ENCODE peak calls at places on chromosomes 16 and 17, in four cellular contexts. G is right lobe of liver, P is fibroblast of mammary gland, Q is activated B cell treated with CpG ODN at 0.5 μM for 24 hours. R is an unnamed sample.

GRCh38 chr17:37701424-37702020 is 43.3 kb downstream of the HNF1B start:
- DNase-seq in P (peak), G (peak), Q (peak), R (no peak)

GRCh38 chr17:40648326-40648968 is 829 bp upstream of the SMARCE1 start:
- DNase-seq in G (no peak), Q (no peak), P (peak), R (no peak)

GRCh38 chr17:68704897-68705296 is 103.7 kb upstream of the FAM20A start:
- DNase-seq in P (peak), G (no peak), Q (no peak), R (no peak)

GRCh38 chr16:24077989-24078388 is 178.1 kb upstream of the CACNG3 start:
- DNase-seq in Q (no peak), G (no peak), P (no peak), R (no peak)

GRCh38 chr17:46009681-46010596 is 10.9 kb downstream of the STH start:
- DNase-seq in Q (no peak), P (peak), G (no peak), R (no peak)

GRCh38 chr16:2979669-2980226 is 498 bp downstream of the PKMYT1 start:
- DNase-seq in G (no peak), P (no peak), Q (no peak), R (no peak)

GRCh38 chr17:17313350-17313991 is 10.3 kb downstream of the NT5M start:
- DNase-seq in G (peak), P (no peak), Q (peak), R (peak)

GRCh38 chr16:89292443-89293078 is 75.1 kb downstream of the ZNF778 start:
- DNase-seq in P (no peak), G (no peak), Q (no peak), R (no peak)

GRCh38 chr17:80474231-80474932 is 2.0 kb downstream of the NPTX1 start:
- DNase-seq in G (no peak), P (peak), Q (no peak), R (no peak)

GRCh38 chr16:56357765-56358322 is 67.5 kb downstream of the AMFR start:
- DNase-seq in G (no peak), Q (peak), P (no peak), R (no peak)

GRCh38 chr17:62950067-62950466 is 16.0 kb upstream of the TANC2 start:
- DNase-seq in Q (no peak), G (no peak), P (peak), R (no peak)

GRCh38 chr16:23509763-23510153 is 536 bp downstream of the GGA2 start:
- DNase-seq in Q (no peak), P (peak), G (no peak), R (peak)

GRCh38 chr16:11560701-11561439 is 25.8 kb downstream of the LITAF start:
- DNase-seq in Q (no peak), G (no peak), P (peak), R (peak)

GRCh38 chr16:4214215-4214621 is 27.7 kb downstream of the SRL start:
- DNase-seq in Q (no peak), G (no peak), P (peak), R (no peak)

GRCh38 chr17:15257316-15257925 is 7.7 kb downstream of the PMP22 start:
- DNase-seq in P (peak), G (peak), Q (peak), R (peak)

GRCh38 chr16:74811911-74812310 is 37.3 kb upstream of the FA2H start:
- DNase-seq in G (no peak), Q (no peak), P (no peak), R (no peak)

GRCh38 chr17:47728214-47728877 is 4.7 kb upstream of the TBX21 start:
- DNase-seq in Q (no peak), P (no peak), G (no peak), R (no peak)

GRCh38 chr17:38701504-38702165 is 3.4 kb upstream of the MLLT6 start:
- DNase-seq in Q (no peak), G (no peak), P (peak), R (peak)

GRCh38 chr17:7436556-7437368 is 1.5 kb downstream of the TMEM102 start:
- DNase-seq in G (peak), Q (peak), P (peak), R (peak)

GRCh38 chr16:25614836-25615235 is 76.9 kb upstream of the HS3ST4 start:
- DNase-seq in G (no peak), Q (no peak), P (no peak), R (no peak)

GRCh38 chr17:59607817-59608403 is 11.8 kb upstream of the CLTC start:
- DNase-seq in G (no peak), P (no peak), Q (no peak), R (no peak)

GRCh38 chr16:4659363-4660353 is 33.7 kb upstream of the NUDT16L1 start:
- DNase-seq in G (no peak), Q (no peak), P (peak), R (no peak)

GRCh38 chr17:11618861-11619566 is 20.7 kb downstream of the DNAH9 start:
- DNase-seq in G (no peak), Q (no peak), P (peak), R (no peak)

GRCh38 chr16:19196871-19197270 is 28.8 kb downstream of the SYT17 start:
- DNase-seq in Q (no peak), G (no peak), P (no peak), R (no peak)

GRCh38 chr17:50214986-50215730 is 13.7 kb upstream of the COL1A1 start:
- DNase-seq in Q (no peak), P (peak), G (no peak), R (no peak)

GRCh38 chr17:50211249-50212120 is 10.1 kb upstream of the COL1A1 start:
- DNase-seq in Q (no peak), G (no peak), P (peak), R (no peak)

GRCh38 chr17:50210249-50211225 is 9.1 kb upstream of the COL1A1 start:
- DNase-seq in P (peak), Q (no peak), G (no peak), R (peak)

GRCh38 chr17:50212121-50212843 is 10.9 kb upstream of the COL1A1 start:
- DNase-seq in P (peak), Q (no peak), G (no peak), R (no peak)

DNA sequence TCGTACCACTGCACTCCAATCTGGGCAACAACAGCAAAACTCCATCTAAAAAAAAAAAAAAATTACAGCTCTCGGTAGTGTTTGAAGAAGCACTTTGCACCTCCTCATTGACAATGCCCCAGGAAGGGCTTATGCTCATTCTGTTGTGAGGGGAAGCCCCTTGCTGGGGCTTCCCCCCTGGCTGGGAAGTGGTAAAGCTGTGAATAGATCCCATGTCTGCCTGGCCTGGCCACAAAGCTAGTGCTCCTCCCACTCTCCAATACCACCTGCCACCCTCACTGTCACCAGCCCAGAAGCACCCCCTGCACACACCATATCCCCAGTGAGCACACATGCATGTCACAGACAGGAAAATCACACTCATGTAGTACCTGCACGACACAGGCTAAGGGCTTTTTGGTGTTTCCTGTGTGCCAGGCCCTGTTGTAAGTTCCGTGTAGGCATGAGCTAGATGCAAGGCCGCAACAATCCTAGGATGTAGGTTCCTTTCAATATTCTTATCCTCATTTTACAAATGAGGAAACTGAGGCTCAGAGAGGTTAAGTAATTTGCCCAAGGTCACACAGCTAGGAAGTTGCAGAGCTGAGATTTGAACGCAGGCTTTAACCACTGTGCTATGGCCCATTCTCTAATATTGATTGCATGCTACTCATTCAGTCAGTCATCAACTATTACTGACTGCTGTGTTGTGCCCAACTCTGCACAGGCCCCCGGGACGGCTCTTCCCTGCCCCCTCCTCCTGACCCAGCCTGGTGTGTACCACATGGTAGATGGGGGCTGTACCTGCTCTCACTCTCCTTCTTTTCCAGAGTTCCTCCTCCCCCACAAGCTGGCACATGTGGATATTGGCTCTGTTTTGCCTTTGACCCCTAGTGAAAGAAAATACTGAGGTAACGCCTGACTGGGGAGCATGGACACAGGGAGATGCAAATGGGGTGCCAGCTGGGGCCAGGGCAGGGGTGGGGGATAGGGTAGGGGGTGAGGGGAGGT is 11.9 kb upstream of the COL1A1 start:
- DNase-seq in Q (no peak), G (no peak), P (peak), R (peak)
- TF ChIP-seq CTCF in Q (no peak), G (no peak), P (no peak), R (no peak)

DNA sequence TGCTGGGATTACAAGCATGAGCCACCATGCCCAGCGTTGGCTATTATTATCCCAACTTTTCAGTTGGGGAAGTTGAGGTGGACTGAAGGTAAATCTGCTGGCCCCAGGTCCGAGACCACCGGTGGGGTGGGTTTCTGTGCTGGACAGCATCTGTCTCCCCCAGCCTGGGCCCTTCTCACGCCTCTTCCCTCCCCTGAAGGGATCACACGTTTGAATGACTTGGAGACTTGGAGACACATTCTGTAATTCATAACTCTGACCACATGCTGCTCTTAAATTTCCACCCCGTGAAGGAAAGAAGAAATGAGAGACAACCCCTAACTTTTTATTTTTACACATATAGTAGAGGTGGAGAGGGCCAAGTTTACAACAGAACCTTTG is 109.8 kb downstream of the MSI2 start:
- DNase-seq in P (no peak), G (no peak), Q (no peak), R (no peak)
- TF ChIP-seq CTCF in P (no peak), G (no peak), Q (no peak), R (no peak)

GRCh38 chr17:28714281-28714680 is 2.6 kb upstream of the PROCA1 start:
- DNase-seq in P (no peak), Q (no peak), G (no peak), R (no peak)
- TF ChIP-seq CTCF in P (no peak), Q (no peak), G (no peak), R (no peak)

DNA sequence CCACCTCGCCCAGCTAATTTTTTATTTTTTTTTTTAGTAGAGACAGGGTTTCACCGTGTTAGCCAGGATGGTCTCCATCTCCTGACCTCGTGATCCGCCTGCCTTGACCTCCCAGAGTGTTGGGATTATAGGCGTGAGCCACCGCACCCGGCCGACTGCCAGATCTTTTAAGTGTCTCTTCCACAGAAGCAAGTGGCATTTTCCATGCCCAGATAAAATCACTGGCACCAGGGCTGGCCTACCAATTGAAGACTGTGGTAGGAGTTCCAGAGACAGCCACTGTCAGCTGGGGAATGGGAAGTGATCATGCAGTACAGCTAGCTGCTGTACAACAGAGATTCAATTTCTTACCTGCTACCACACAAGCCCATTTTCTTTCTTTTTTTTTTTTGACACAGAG is 17.9 kb downstream of the CNP start:
- DNase-seq in P (no peak), G (no peak), Q (no peak), R (no peak)
- TF ChIP-seq CTCF in P (no peak), G (no peak), Q (no peak), R (no peak)

GRCh38 chr16:51152691-51153261 is 1.7 kb upstream of the SALL1 start:
- DNase-seq in G (no peak), Q (no peak), P (peak), R (no peak)

GRCh38 chr16:51153275-51153991 is 2.4 kb upstream of the SALL1 start:
- DNase-seq in Q (no peak), P (no peak), G (no peak), R (no peak)

GRCh38 chr16:51151435-51151950 is 423 bp upstream of the SALL1 start:
- DNase-seq in Q (no peak), P (peak), G (peak), R (no peak)

GRCh38 chr16:51150894-51151320 is at the start of gene SALL1:
- DNase-seq in P (peak), G (no peak), Q (no peak), R (no peak)

GRCh38 chr16:51151951-51152663 is 1.0 kb upstream of the SALL1 start:
- DNase-seq in Q (no peak), P (peak), G (peak), R (no peak)
- TF ChIP-seq CTCF in Q (no peak), P (peak), G (no peak), R (no peak)

DNA sequence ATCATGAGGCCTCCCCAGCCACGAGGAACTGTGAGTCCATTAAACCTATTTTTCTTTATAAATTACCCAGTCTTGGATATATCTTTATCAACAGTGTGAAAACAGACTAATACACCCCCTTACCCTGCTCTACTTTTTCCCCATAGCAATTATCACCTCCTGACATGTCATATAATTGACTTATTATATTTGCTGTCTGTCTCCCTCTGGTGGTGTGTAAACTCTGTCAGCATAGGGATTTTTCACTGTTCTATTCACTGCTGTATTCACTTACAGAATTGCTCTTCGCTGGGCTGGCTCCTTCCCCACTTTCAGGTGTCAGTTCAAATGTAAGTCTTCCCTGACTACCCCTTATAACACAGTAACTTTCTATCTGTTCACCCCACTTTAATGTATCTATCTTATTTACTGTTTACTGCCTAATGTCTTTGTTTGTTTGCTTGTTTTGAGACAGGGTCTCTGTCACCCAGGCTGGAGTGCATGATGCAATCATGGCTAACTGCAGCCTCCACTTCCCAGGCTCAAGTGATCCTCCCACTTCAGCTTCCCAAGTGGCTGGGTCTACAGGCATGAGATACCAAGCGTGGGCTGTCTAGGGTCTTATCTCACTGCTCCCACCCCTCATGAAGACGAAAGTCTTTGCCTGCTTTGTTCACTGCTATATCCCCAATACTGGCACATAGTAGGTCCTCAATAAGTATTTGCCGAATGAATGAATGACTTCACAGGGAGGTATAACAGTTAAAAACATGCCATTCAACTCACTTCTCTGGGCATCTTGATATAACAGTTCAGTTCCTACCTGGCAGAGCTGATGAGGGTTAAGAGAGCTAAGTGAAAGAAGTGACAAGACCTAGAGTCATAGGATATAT is 52.4 kb upstream of the CDH3 start:
- DNase-seq in P (peak), Q (no peak), G (no peak), R (no peak)
- TF ChIP-seq CTCF in P (peak), Q (no peak), G (peak), R (peak)

GRCh38 chr17:77641718-77642117 is 316.8 kb upstream of the TNRC6C start:
- DNase-seq in Q (no peak), P (no peak), G (no peak), R (no peak)

GRCh38 chr17:77644181-77644972 is 314.1 kb upstream of the TNRC6C start:
- DNase-seq in P (no peak), Q (no peak), G (no peak), R (no peak)

GRCh38 chr17:77647531-77647930 is 311.0 kb upstream of the TNRC6C start:
- DNase-seq in P (no peak), G (no peak), Q (no peak), R (no peak)

GRCh38 chr17:77645441-77646430 is 312.8 kb upstream of the TNRC6C start:
- DNase-seq in G (no peak), Q (no peak), P (no peak), R (no peak)

GRCh38 chr17:77644981-77645380 is 313.5 kb upstream of the TNRC6C start:
- DNase-seq in Q (no peak), P (no peak), G (no peak), R (no peak)
- TF ChIP-seq CTCF in Q (no peak), P (no peak), G (no peak), R (no peak)

GRCh38 chr16:1152651-1153259 is at the start of gene CACNA1H:
- DNase-seq in G (no peak), Q (peak), P (no peak), R (peak)
- TF ChIP-seq CTCF in G (no peak), Q (no peak), P (no peak), R (peak)